ENCODE peak calls at places on chromosomes 16 and 17, in nine cellular contexts. E is A549, I is transverse colon, S is ovary, N is stomach, Q is tibial nerve, U is sigmoid colon, P is H1, T is suprapubic skin. F is an unnamed sample.

GRCh38 chr17:64750891-64751677 is 89.0 kb upstream of the SMURF2 start:
- DNase-seq in E (no peak), I (no peak), S (no peak), N (no peak), Q (no peak), U (no peak), P (no peak), T (peak; percentile 24), F (no peak)

GRCh38 chr17:73645050-73645871 is 1.0 kb upstream of the SDK2 start:
- DNase-seq in E (peak; percentile 59), I (peak; percentile 36), S (peak; percentile 65), N (peak; percentile 25), Q (no peak), U (no peak), P (no peak), T (peak; percentile 65), F (no peak)

GRCh38 chr17:13537211-13537610 is 64.5 kb downstream of the HS3ST3A1 start:
- DNase-seq in E (no peak), I (no peak), S (no peak), N (no peak), Q (no peak), U (no peak), P (no peak), T (no peak), F (no peak)

GRCh38 chr16:77790964-77791363 is 2.6 kb downstream of the VAT1L start:
- DNase-seq in E (no peak), I (no peak), S (no peak), N (no peak), Q (no peak), U (no peak), P (no peak), T (no peak), F (no peak)

GRCh38 chr17:17416400-17417360 is 60.1 kb upstream of the MED9 start:
- DNase-seq in E (peak; percentile 81), I (no peak), S (no peak), N (peak; percentile 58), Q (no peak), U (peak; percentile 42), P (no peak), T (no peak), F (no peak)

GRCh38 chr16:67804853-67805542 is 1.4 kb downstream of the RANBP10 start:
- DNase-seq in E (no peak), I (no peak), S (no peak), N (no peak), Q (no peak), U (no peak), P (no peak), T (no peak), F (no peak)

GRCh38 chr16:29720703-29721102 is 25.1 kb downstream of the C16orf54 start:
- DNase-seq in E (no peak), I (no peak), S (peak; percentile 18), N (no peak), Q (no peak), U (no peak), P (no peak), T (no peak), F (no peak)

GRCh38 chr16:51152691-51153261 is 1.7 kb upstream of the SALL1 start:
- DNase-seq in E (no peak), I (no peak), S (peak; percentile 50), N (no peak), Q (no peak), U (no peak), P (peak; percentile 78), T (no peak), F (no peak)

GRCh38 chr16:76932541-76933211 is 258.3 kb upstream of the MON1B start:
- DNase-seq in E (no peak), I (no peak), S (no peak), N (no peak), Q (no peak), U (no peak), P (no peak), T (no peak), F (no peak)

GRCh38 chr16:64440421-64440831 is 681.4 kb downstream of the CDH11 start:
- DNase-seq in E (peak; percentile 32), I (no peak), S (no peak), N (no peak), Q (no peak), U (no peak), P (no peak), T (no peak), F (no peak)

GRCh38 chr16:66928702-66929388 is 3.5 kb upstream of the RRAD start:
- DNase-seq in E (peak; percentile 56), I (peak; percentile 49), S (peak; percentile 72), N (no peak), Q (no peak), U (no peak), P (peak; percentile 75), T (no peak), F (no peak)

GRCh38 chr16:27468941-27469531 is 67.1 kb downstream of the IL21R start:
- DNase-seq in E (no peak), I (no peak), S (no peak), N (no peak), Q (no peak), U (no peak), P (no peak), T (no peak), F (no peak)

GRCh38 chr16:27472091-27473020 is 70.4 kb downstream of the IL21R start:
- DNase-seq in E (no peak), I (no peak), S (no peak), N (no peak), Q (no peak), U (no peak), P (no peak), T (no peak), F (no peak)

GRCh38 chr16:27473101-27473900 is 71.3 kb downstream of the IL21R start:
- DNase-seq in E (no peak), I (no peak), S (no peak), N (no peak), Q (no peak), U (no peak), P (no peak), T (no peak), F (no peak)

GRCh38 chr16:27471661-27472060 is 69.7 kb downstream of the IL21R start:
- DNase-seq in E (no peak), I (no peak), S (no peak), N (no peak), Q (no peak), U (no peak), P (no peak), T (no peak), F (no peak)

GRCh38 chr16:27470567-27471431 is 68.8 kb downstream of the IL21R start:
- DNase-seq in E (no peak), I (no peak), S (no peak), N (no peak), Q (no peak), U (no peak), P (no peak), T (peak; percentile 74), F (no peak)
- TF ChIP-seq EP300 in E (no peak), I (no peak), S (no peak), N (no peak), Q (no peak), U (no peak), P (no peak), T (no peak), F (no peak)

GRCh38 chr16:1379054-1379862 is 27.5 kb downstream of the GNPTG start:
- DNase-seq in E (peak; percentile 79), I (peak; percentile 72), S (peak; percentile 80), N (peak; percentile 76), Q (peak; percentile 57), U (peak; percentile 86), P (peak; percentile 88), T (peak; percentile 93), F (peak; percentile 93)
- TF ChIP-seq EP300 in E (no peak), I (no peak), S (no peak), N (peak; percentile 74), Q (no peak), U (peak; percentile 73), P (no peak), T (no peak), F (peak; percentile 22)

DNA sequence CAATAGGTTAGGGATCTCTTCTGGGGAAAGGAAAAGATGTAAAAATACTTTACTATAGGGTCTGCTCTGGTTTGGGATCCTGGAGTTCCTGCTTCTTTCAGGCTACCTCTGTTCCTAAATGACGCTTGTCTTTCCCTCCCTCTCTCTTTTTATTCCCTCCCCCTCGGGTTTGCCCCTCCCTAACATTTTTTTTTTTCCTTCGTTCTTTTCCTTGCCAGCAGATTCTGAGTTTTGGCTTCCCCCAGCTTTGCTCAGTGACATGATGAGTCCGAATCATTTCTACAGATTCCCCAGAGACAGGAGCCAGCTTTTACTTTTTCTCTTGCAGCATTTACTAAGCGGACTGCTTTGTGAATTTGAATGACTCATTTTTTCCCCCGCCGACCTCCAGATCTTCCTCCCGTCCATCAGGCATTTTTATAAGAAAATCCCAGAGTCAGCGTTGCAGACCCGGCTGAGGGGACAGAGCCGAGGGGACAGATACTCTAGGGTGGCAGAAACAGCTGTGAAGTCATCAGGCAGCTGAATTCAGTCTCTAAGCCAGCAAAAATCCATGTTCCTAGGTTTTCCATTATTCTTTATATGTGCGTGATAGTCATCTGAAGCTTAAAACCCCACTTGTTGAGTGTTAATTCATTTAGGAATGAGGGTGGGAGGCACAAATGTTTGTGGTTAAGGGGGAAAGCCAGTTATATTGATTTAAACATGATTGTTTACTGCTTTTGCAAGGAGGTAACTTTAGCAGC is at the start of gene TMEM100:
- DNase-seq in E (no peak), I (no peak), S (no peak), N (no peak), Q (no peak), U (peak; percentile 87), P (no peak), T (peak; percentile 80), F (no peak)
- TF ChIP-seq EP300 in E (no peak), I (no peak), S (no peak), N (no peak), Q (no peak), U (no peak), P (no peak), T (no peak), F (no peak)

GRCh38 chr16:53769185-53769584 is 65.2 kb downstream of the FTO start:
- DNase-seq in E (no peak), I (no peak), S (no peak), N (no peak), Q (no peak), U (no peak), P (no peak), T (no peak), F (no peak)

GRCh38 chr16:53769787-53770186 is 65.8 kb downstream of the FTO start:
- DNase-seq in E (no peak), I (no peak), S (no peak), N (no peak), Q (no peak), U (no peak), P (no peak), T (no peak), F (no peak)

GRCh38 chr16:53768167-53768566 is 64.2 kb downstream of the FTO start:
- DNase-seq in E (no peak), I (no peak), S (no peak), N (no peak), Q (no peak), U (no peak), P (no peak), T (no peak), F (no peak)

GRCh38 chr16:53770641-53771040 is 66.7 kb downstream of the FTO start:
- DNase-seq in E (no peak), I (no peak), S (no peak), N (no peak), Q (no peak), U (no peak), P (no peak), T (no peak), F (no peak)

DNA sequence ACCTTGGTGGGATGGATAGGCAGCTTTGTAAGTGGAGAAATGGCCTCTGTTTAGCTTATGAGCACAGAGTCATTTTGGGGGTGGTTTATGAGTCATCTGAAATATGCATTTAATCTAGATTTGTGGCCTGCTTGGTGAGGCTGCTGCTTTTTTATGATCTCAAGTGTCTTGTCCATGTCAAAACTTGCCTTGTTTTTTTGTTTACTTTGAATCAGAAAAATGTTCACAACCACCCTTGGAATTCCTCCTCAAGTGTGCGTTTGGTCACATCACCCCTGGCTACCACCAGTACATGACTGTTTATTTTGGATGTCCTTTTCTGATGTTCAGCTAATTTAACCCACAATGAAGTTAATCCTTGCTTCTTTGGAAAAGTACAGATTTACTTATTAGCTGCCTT is 64.6 kb downstream of the FTO start:
- DNase-seq in E (peak; percentile 87), I (no peak), S (no peak), N (no peak), Q (no peak), U (no peak), P (no peak), T (no peak), F (no peak)
- TF ChIP-seq EP300 in E (peak; percentile 53), I (no peak), S (no peak), N (no peak), Q (no peak), U (no peak), P (no peak), T (no peak), F (no peak)